ENCODE peak calls at places on chromosomes 3 and 15, in eight cellular contexts. One of them, this sample, is unnamed.
A peak's percentile ranks its signal among the peaks of the same experiment; 100 is the strongest.

GRCh38 chr3:98536456-98537017 is 4.8 kb downstream of the GPR15 start:
- DNase-seq in ovary: no peak
- DNase-seq in psoas muscle: no peak
- DNase-seq in uterus: no peak
- DNase-seq in lower leg skin: no peak
- DNase-seq in GM12865: peak; percentile 96
- DNase-seq in tibial artery: no peak
- DNase-seq in breast epithelium: no peak
- DNase-seq in this sample: no peak

GRCh38 chr3:136545664-136546266 is 206.4 kb downstream of the STAG1 start:
- DNase-seq in ovary: no peak
- DNase-seq in lower leg skin: no peak
- DNase-seq in uterus: no peak
- DNase-seq in tibial artery: no peak
- DNase-seq in breast epithelium: no peak
- DNase-seq in psoas muscle: no peak
- DNase-seq in GM12865: no peak
- DNase-seq in this sample: peak; percentile 48

GRCh38 chr3:180802837-180803236 is 109.6 kb upstream of the FXR1 start:
- DNase-seq in tibial artery: no peak
- DNase-seq in breast epithelium: no peak
- DNase-seq in psoas muscle: no peak
- DNase-seq in uterus: no peak
- DNase-seq in GM12865: peak; percentile 10
- DNase-seq in lower leg skin: no peak
- DNase-seq in ovary: no peak
- DNase-seq in this sample: peak; percentile 36

GRCh38 chr15:40955930-40956542 is 2.8 kb downstream of the CHAC1 start:
- DNase-seq in GM12865: no peak
- DNase-seq in psoas muscle: peak; percentile 76
- DNase-seq in uterus: no peak
- DNase-seq in breast epithelium: no peak
- DNase-seq in lower leg skin: no peak
- DNase-seq in ovary: peak; percentile 10
- DNase-seq in tibial artery: no peak
- DNase-seq in this sample: no peak

GRCh38 chr3:153625506-153625905 is 463.5 kb downstream of the RAP2B start:
- DNase-seq in tibial artery: no peak
- DNase-seq in psoas muscle: no peak
- DNase-seq in uterus: no peak
- DNase-seq in GM12865: no peak
- DNase-seq in breast epithelium: no peak
- DNase-seq in lower leg skin: no peak
- DNase-seq in ovary: no peak
- DNase-seq in this sample: no peak

GRCh38 chr15:89007989-89008388 is 80.3 kb upstream of the ABHD2 start:
- DNase-seq in lower leg skin: no peak
- DNase-seq in GM12865: no peak
- DNase-seq in ovary: no peak
- DNase-seq in breast epithelium: no peak
- DNase-seq in uterus: no peak
- DNase-seq in tibial artery: no peak
- DNase-seq in psoas muscle: no peak
- DNase-seq in this sample: no peak

GRCh38 chr3:157078131-157078835 is 81.7 kb downstream of the CCNL1 start:
- DNase-seq in psoas muscle: no peak
- DNase-seq in GM12865: no peak
- DNase-seq in lower leg skin: no peak
- DNase-seq in tibial artery: no peak
- DNase-seq in breast epithelium: no peak
- DNase-seq in ovary: no peak
- DNase-seq in uterus: no peak
- DNase-seq in this sample: no peak

GRCh38 chr15:85993116-85993515 is 86.6 kb upstream of the AGBL1 start:
- DNase-seq in GM12865: no peak
- DNase-seq in psoas muscle: no peak
- DNase-seq in lower leg skin: no peak
- DNase-seq in breast epithelium: no peak
- DNase-seq in tibial artery: no peak
- DNase-seq in uterus: no peak
- DNase-seq in ovary: no peak
- DNase-seq in this sample: no peak

GRCh38 chr3:45575491-45575923 is 19.0 kb upstream of the LIMD1 start:
- DNase-seq in lower leg skin: no peak
- DNase-seq in GM12865: no peak
- DNase-seq in ovary: no peak
- DNase-seq in breast epithelium: no peak
- DNase-seq in uterus: no peak
- DNase-seq in tibial artery: no peak
- DNase-seq in psoas muscle: no peak
- DNase-seq in this sample: peak; percentile 52

GRCh38 chr3:72171461-72171860 is 386.5 kb upstream of the PROK2 start:
- DNase-seq in GM12865: no peak
- DNase-seq in ovary: no peak
- DNase-seq in psoas muscle: no peak
- DNase-seq in uterus: no peak
- DNase-seq in lower leg skin: no peak
- DNase-seq in breast epithelium: no peak
- DNase-seq in tibial artery: no peak
- DNase-seq in this sample: no peak

GRCh38 chr15:92033723-92034122 is 180.2 kb downstream of the SLCO3A1 start:
- DNase-seq in ovary: no peak
- DNase-seq in tibial artery: no peak
- DNase-seq in psoas muscle: no peak
- DNase-seq in breast epithelium: no peak
- DNase-seq in GM12865: no peak
- DNase-seq in lower leg skin: peak; percentile 76
- DNase-seq in uterus: no peak
- DNase-seq in this sample: no peak

GRCh38 chr3:17645074-17645698 is 97.2 kb downstream of the TBC1D5 start:
- DNase-seq in uterus: no peak
- DNase-seq in lower leg skin: no peak
- DNase-seq in ovary: no peak
- DNase-seq in tibial artery: no peak
- DNase-seq in GM12865: peak; percentile 30
- DNase-seq in psoas muscle: no peak
- DNase-seq in breast epithelium: no peak
- DNase-seq in this sample: peak; percentile 73

GRCh38 chr3:16067837-16068471 is 106.5 kb upstream of the GALNT15 start:
- DNase-seq in ovary: no peak
- DNase-seq in breast epithelium: no peak
- DNase-seq in uterus: no peak
- DNase-seq in psoas muscle: no peak
- DNase-seq in tibial artery: no peak
- DNase-seq in GM12865: no peak
- DNase-seq in lower leg skin: no peak
- DNase-seq in this sample: no peak

GRCh38 chr3:13022348-13023250 is 50.6 kb downstream of the IQSEC1 start:
- DNase-seq in breast epithelium: no peak
- DNase-seq in psoas muscle: peak; percentile 87
- DNase-seq in tibial artery: peak; percentile 94
- DNase-seq in GM12865: peak; percentile 58
- DNase-seq in uterus: peak; percentile 84
- DNase-seq in lower leg skin: peak; percentile 94
- DNase-seq in ovary: peak; percentile 89
- DNase-seq in this sample: peak; percentile 91

GRCh38 chr15:99096173-99096893 is 8.5 kb upstream of the SYNM start:
- DNase-seq in breast epithelium: no peak
- DNase-seq in GM12865: no peak
- DNase-seq in uterus: no peak
- DNase-seq in tibial artery: no peak
- DNase-seq in psoas muscle: no peak
- DNase-seq in ovary: no peak
- DNase-seq in lower leg skin: peak; percentile 63
- DNase-seq in this sample: no peak

GRCh38 chr3:90010341-90010740 is 902.9 kb downstream of the EPHA3 start:
- DNase-seq in psoas muscle: no peak
- DNase-seq in ovary: no peak
- DNase-seq in breast epithelium: no peak
- DNase-seq in GM12865: no peak
- DNase-seq in uterus: no peak
- DNase-seq in tibial artery: no peak
- DNase-seq in lower leg skin: no peak
- DNase-seq in this sample: peak; percentile 70

GRCh38 chr3:65356331-65357286 is 668.8 kb upstream of the ADAMTS9 start:
- DNase-seq in tibial artery: no peak
- DNase-seq in psoas muscle: no peak
- DNase-seq in ovary: peak; percentile 36
- DNase-seq in GM12865: no peak
- DNase-seq in uterus: no peak
- DNase-seq in breast epithelium: no peak
- DNase-seq in lower leg skin: no peak
- DNase-seq in this sample: no peak
- TF ChIP-seq CTCF in tibial artery: no peak
- TF ChIP-seq CTCF in psoas muscle: no peak
- TF ChIP-seq CTCF in ovary: no peak
- TF ChIP-seq CTCF in GM12865: no peak
- TF ChIP-seq CTCF in uterus: no peak
- TF ChIP-seq CTCF in breast epithelium: no peak
- TF ChIP-seq CTCF in lower leg skin: no peak
- TF ChIP-seq CTCF in this sample: no peak

GRCh38 chr3:14202874-14203520 is 24.4 kb downstream of the LSM3 start:
- DNase-seq in lower leg skin: no peak
- DNase-seq in GM12865: no peak
- DNase-seq in psoas muscle: no peak
- DNase-seq in ovary: no peak
- DNase-seq in uterus: no peak
- DNase-seq in tibial artery: no peak
- DNase-seq in breast epithelium: no peak
- DNase-seq in this sample: no peak

GRCh38 chr3:14206548-14207177 is 28.0 kb downstream of the LSM3 start:
- DNase-seq in uterus: no peak
- DNase-seq in GM12865: no peak
- DNase-seq in ovary: no peak
- DNase-seq in lower leg skin: no peak
- DNase-seq in tibial artery: no peak
- DNase-seq in breast epithelium: no peak
- DNase-seq in psoas muscle: no peak
- DNase-seq in this sample: no peak

GRCh38 chr3:14203521-14204079 is 25.0 kb downstream of the LSM3 start:
- DNase-seq in ovary: peak; percentile 74
- DNase-seq in breast epithelium: peak; percentile 65
- DNase-seq in tibial artery: peak; percentile 77
- DNase-seq in lower leg skin: peak; percentile 90
- DNase-seq in psoas muscle: peak; percentile 71
- DNase-seq in uterus: peak; percentile 70
- DNase-seq in GM12865: peak; percentile 75
- DNase-seq in this sample: peak; percentile 81

GRCh38 chr3:14201881-14202684 is 23.5 kb downstream of the LSM3 start:
- DNase-seq in GM12865: no peak
- DNase-seq in tibial artery: no peak
- DNase-seq in breast epithelium: no peak
- DNase-seq in psoas muscle: no peak
- DNase-seq in ovary: no peak
- DNase-seq in lower leg skin: no peak
- DNase-seq in uterus: no peak
- DNase-seq in this sample: no peak

DNA sequence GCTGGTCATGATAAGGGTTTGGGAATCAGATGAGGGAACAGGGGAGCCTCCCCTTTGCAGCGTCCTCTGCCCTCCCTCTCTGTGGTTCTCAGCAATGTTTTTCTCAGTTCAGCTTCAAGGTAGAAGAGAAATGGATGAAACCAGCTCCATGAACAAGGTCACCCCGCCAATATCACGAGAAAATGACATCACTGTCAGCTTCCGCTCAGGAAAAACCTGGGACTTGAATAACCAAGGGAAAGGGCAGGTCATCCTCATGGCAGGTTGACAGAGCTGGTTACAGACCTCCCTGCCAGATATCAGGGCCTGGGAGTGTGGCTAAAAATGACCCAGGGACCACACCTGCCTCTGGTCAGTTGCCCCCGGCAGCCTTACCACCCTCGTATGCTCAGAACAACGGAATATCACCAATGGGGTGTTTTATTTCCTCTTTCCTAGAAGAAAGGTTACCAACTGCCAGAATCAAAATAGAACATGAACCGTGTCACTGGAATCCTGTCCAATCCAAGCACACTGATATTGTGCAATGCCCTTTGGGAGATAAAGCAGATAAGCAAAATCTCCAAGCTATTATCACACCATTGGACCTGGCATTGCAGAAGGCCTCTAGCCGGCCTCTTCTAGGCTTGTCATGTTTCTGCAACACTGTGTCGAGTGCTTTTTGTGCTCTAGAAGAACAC is 26.1 kb downstream of the LSM3 start:
- DNase-seq in ovary: no peak
- DNase-seq in GM12865: no peak
- DNase-seq in breast epithelium: no peak
- DNase-seq in tibial artery: peak; percentile 72
- DNase-seq in uterus: no peak
- DNase-seq in psoas muscle: no peak
- DNase-seq in lower leg skin: peak; percentile 88
- DNase-seq in this sample: no peak
- H3K4me3 ChIP-seq in ovary: no peak overlapping the region
- H3K4me3 ChIP-seq in GM12865: no peak overlapping the region
- H3K4me3 ChIP-seq in breast epithelium: no peak overlapping the region
- H3K4me3 ChIP-seq in tibial artery: no peak overlapping the region
- H3K4me3 ChIP-seq in uterus: no peak overlapping the region
- H3K4me3 ChIP-seq in psoas muscle: peak overlapping the region; percentile 6
- H3K4me3 ChIP-seq in lower leg skin: no peak overlapping the region
- H3K4me3 ChIP-seq in this sample: no peak overlapping the region

GRCh38 chr3:39927479-39927878 is 118.1 kb downstream of the MYRIP start:
- DNase-seq in psoas muscle: no peak
- DNase-seq in ovary: no peak
- DNase-seq in breast epithelium: no peak
- DNase-seq in uterus: no peak
- DNase-seq in lower leg skin: no peak
- DNase-seq in tibial artery: no peak
- DNase-seq in GM12865: no peak
- DNase-seq in this sample: no peak
- TF ChIP-seq CTCF in psoas muscle: no peak
- TF ChIP-seq CTCF in ovary: no peak
- TF ChIP-seq CTCF in breast epithelium: no peak
- TF ChIP-seq CTCF in uterus: no peak
- TF ChIP-seq CTCF in lower leg skin: no peak
- TF ChIP-seq CTCF in tibial artery: no peak
- TF ChIP-seq CTCF in GM12865: no peak
- TF ChIP-seq CTCF in this sample: no peak

GRCh38 chr15:82864967-82865366 is 55.5 kb downstream of the WHAMM start:
- DNase-seq in psoas muscle: no peak
- DNase-seq in breast epithelium: no peak
- DNase-seq in tibial artery: no peak
- DNase-seq in uterus: no peak
- DNase-seq in lower leg skin: no peak
- DNase-seq in ovary: no peak
- DNase-seq in GM12865: no peak
- DNase-seq in this sample: no peak

GRCh38 chr15:82858932-82859331 is 49.5 kb downstream of the WHAMM start:
- DNase-seq in tibial artery: no peak
- DNase-seq in breast epithelium: no peak
- DNase-seq in GM12865: no peak
- DNase-seq in psoas muscle: no peak
- DNase-seq in lower leg skin: peak; percentile 45
- DNase-seq in uterus: no peak
- DNase-seq in ovary: no peak
- DNase-seq in this sample: no peak

DNA sequence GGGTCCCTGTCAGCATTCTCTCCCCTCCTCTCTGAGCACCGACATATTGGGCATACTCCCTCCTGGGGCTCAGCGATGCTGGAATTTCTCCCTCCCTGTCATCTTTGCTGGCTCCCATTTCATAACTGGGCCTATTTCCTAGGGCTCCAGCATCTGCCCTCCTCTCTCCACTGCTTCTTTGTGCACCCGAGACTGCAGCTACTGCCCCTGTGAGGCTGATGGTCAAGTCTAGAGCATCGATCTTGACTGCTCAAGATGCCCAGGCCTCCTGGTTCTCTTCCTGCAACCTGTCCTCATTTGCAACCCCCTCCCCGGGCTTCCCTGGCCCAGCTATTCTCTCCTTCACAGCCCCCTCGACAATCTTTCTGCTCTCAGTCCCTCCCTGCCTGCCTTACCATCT is 53.5 kb downstream of the WHAMM start:
- DNase-seq in tibial artery: no peak
- DNase-seq in ovary: no peak
- DNase-seq in psoas muscle: no peak
- DNase-seq in uterus: no peak
- DNase-seq in GM12865: no peak
- DNase-seq in breast epithelium: no peak
- DNase-seq in lower leg skin: peak; percentile 69
- DNase-seq in this sample: no peak
- H3K4me3 ChIP-seq in tibial artery: no peak overlapping the region
- H3K4me3 ChIP-seq in ovary: no peak overlapping the region
- H3K4me3 ChIP-seq in psoas muscle: no peak overlapping the region
- H3K4me3 ChIP-seq in uterus: no peak overlapping the region
- H3K4me3 ChIP-seq in GM12865: no peak overlapping the region
- H3K4me3 ChIP-seq in breast epithelium: no peak overlapping the region
- H3K4me3 ChIP-seq in lower leg skin: no peak overlapping the region
- H3K4me3 ChIP-seq in this sample: no peak overlapping the region